ENCODE peak calls at places on chromosomes 13 and 19, in seven cellular contexts. I, D, X, L, H, Q and S are unnamed samples.

GRCh38 chr13:50494110-50494509 is 349.4 kb downstream of the DLEU7 start:
- DNase-seq in I (no peak), D (no peak), X (no peak), L (peak), H (no peak), Q (no peak), S (no peak)

GRCh38 chr19:56538761-56539263 is at the start of gene ZFP28:
- DNase-seq in I (peak), D (peak), X (no peak), L (no peak), H (peak), Q (peak), S (no peak)

GRCh38 chr19:4971424-4971793 is 2.5 kb downstream of the KDM4B start:
- DNase-seq in I (no peak), D (peak), X (no peak), L (no peak), H (no peak), Q (no peak), S (peak)

GRCh38 chr13:23183292-23183691 is 2.5 kb downstream of the SGCG start:
- DNase-seq in I (no peak), D (no peak), X (no peak), L (no peak), H (no peak), Q (no peak), S (no peak)

GRCh38 chr13:24196593-24197197 is 36.2 kb downstream of the SPATA13 start:
- DNase-seq in I (peak), D (no peak), X (no peak), L (peak), H (no peak), Q (no peak), S (no peak)

GRCh38 chr19:49132974-49133609 is 13.7 kb downstream of the PPFIA3 start:
- DNase-seq in I (no peak), D (peak), X (no peak), L (no peak), H (no peak), Q (no peak), S (no peak)

GRCh38 chr19:4295972-4296771 is 6.0 kb downstream of the TMIGD2 start:
- DNase-seq in I (no peak), D (peak), X (no peak), L (no peak), H (peak), Q (no peak), S (peak)

GRCh38 chr13:45333973-45334922 is 6.7 kb downstream of the TPT1 start:
- DNase-seq in I (peak), D (no peak), X (no peak), L (peak), H (no peak), Q (no peak), S (no peak)

GRCh38 chr13:50401721-50402510 is 386.7 kb downstream of the KCNRG start:
- DNase-seq in I (no peak), D (no peak), X (no peak), L (no peak), H (no peak), Q (no peak), S (peak)

GRCh38 chr13:73975767-73976166 is 158.4 kb downstream of the KLF12 start:
- DNase-seq in I (no peak), D (no peak), X (no peak), L (no peak), H (no peak), Q (no peak), S (no peak)

GRCh38 chr19:13827656-13828055 is 32.4 kb downstream of the ZSWIM4 start:
- DNase-seq in I (no peak), D (no peak), X (no peak), L (no peak), H (no peak), Q (no peak), S (no peak)

GRCh38 chr13:35736876-35737275 is 260.4 kb upstream of the MAB21L1 start:
- DNase-seq in I (no peak), D (no peak), X (no peak), L (no peak), H (no peak), Q (no peak), S (no peak)

GRCh38 chr19:18906605-18907519 is 10.9 kb upstream of the CERS1 start:
- DNase-seq in I (no peak), D (no peak), X (no peak), L (no peak), H (no peak), Q (no peak), S (no peak)

GRCh38 chr13:68168448-68168847 is 938.3 kb upstream of the PCDH9 start:
- DNase-seq in I (no peak), D (no peak), X (no peak), L (no peak), H (no peak), Q (no peak), S (no peak)

GRCh38 chr13:42878721-42879120 is 97.3 kb downstream of the FAM216B start:
- DNase-seq in I (no peak), D (no peak), X (no peak), L (no peak), H (no peak), Q (no peak), S (no peak)

GRCh38 chr19:35013820-35014754 is 14.0 kb downstream of the GRAMD1A start:
- DNase-seq in I (peak), D (no peak), X (no peak), L (peak), H (no peak), Q (no peak), S (no peak)

GRCh38 chr19:14554382-14554812 is 17.5 kb downstream of the NDUFB7 start:
- DNase-seq in I (no peak), D (no peak), X (no peak), L (no peak), H (no peak), Q (no peak), S (peak)

GRCh38 chr19:31330237-31330636 is 19.0 kb downstream of the TSHZ3 start:
- DNase-seq in I (no peak), D (no peak), X (no peak), L (no peak), H (no peak), Q (no peak), S (no peak)

GRCh38 chr19:53109527-53109926 is 6.3 kb upstream of the ZNF160 start:
- DNase-seq in I (no peak), D (no peak), X (no peak), L (no peak), H (no peak), Q (no peak), S (no peak)

GRCh38 chr19:33177417-33177976 is 16.6 kb upstream of the LRP3 start:
- DNase-seq in I (peak), D (no peak), X (no peak), L (no peak), H (no peak), Q (peak), S (peak)

GRCh38 chr13:84645196-84646071 is 763.2 kb upstream of the SLITRK1 start:
- DNase-seq in I (no peak), D (no peak), X (no peak), L (peak), H (no peak), Q (no peak), S (peak)

GRCh38 chr13:51865838-51866237 is 4.1 kb downstream of the CCDC70 start:
- DNase-seq in I (no peak), D (no peak), X (no peak), L (no peak), H (no peak), Q (no peak), S (no peak)

GRCh38 chr19:6712692-6713670 is 7.5 kb downstream of the C3 start:
- DNase-seq in I (no peak), D (no peak), X (no peak), L (no peak), H (no peak), Q (no peak), S (no peak)

GRCh38 chr13:110265682-110266430 is 41.1 kb downstream of the COL4A1 start:
- DNase-seq in I (no peak), D (peak), X (no peak), L (no peak), H (no peak), Q (no peak), S (no peak)

GRCh38 chr13:112962396-112962795 is 6.6 kb upstream of the MCF2L start:
- DNase-seq in I (no peak), D (no peak), X (no peak), L (no peak), H (no peak), Q (no peak), S (no peak)

GRCh38 chr19:35249146-35249847 is 495 bp downstream of the LSR start:
- DNase-seq in I (no peak), D (no peak), X (no peak), L (no peak), H (no peak), Q (no peak), S (peak)

GRCh38 chr19:17406039-17406886 is 833 bp upstream of the BST2 start:
- DNase-seq in I (peak), D (no peak), X (peak), L (peak), H (no peak), Q (no peak), S (peak)

GRCh38 chr19:29618871-29619270 is 12.8 kb downstream of the POP4 start:
- DNase-seq in I (no peak), D (no peak), X (no peak), L (no peak), H (no peak), Q (no peak), S (no peak)

GRCh38 chr19:1634938-1635243 is 17.5 kb downstream of the TCF3 start:
- DNase-seq in I (no peak), D (no peak), X (no peak), L (no peak), H (no peak), Q (no peak), S (no peak)

GRCh38 chr13:52010890-52011689 is at the start of gene ATP7B:
- DNase-seq in I (no peak), D (peak), X (no peak), L (no peak), H (no peak), Q (peak), S (no peak)

GRCh38 chr19:31562916-31563626 is 213.8 kb upstream of the TSHZ3 start:
- DNase-seq in I (no peak), D (no peak), X (no peak), L (no peak), H (no peak), Q (no peak), S (no peak)

GRCh38 chr19:52527954-52528326 is 472 bp downstream of the ZNF808 start:
- DNase-seq in I (no peak), D (no peak), X (no peak), L (no peak), H (no peak), Q (no peak), S (peak)

GRCh38 chr19:6278740-6279619 is 795 bp downstream of the MLLT1 start:
- DNase-seq in I (no peak), D (no peak), X (no peak), L (no peak), H (no peak), Q (no peak), S (no peak)

GRCh38 chr13:108700421-108701170 is 71.2 kb downstream of the MYO16 start:
- DNase-seq in I (no peak), D (no peak), X (peak), L (peak), H (no peak), Q (no peak), S (peak)

GRCh38 chr13:30477346-30478235 is 11.9 kb upstream of the HMGB1 start:
- DNase-seq in I (peak), D (no peak), X (no peak), L (peak), H (no peak), Q (no peak), S (no peak)

GRCh38 chr19:41217741-41218140 is 1.3 kb upstream of the AXL start:
- DNase-seq in I (no peak), D (no peak), X (no peak), L (no peak), H (no peak), Q (no peak), S (no peak)

GRCh38 chr13:103291693-103292572 is 225.7 kb upstream of the SLC10A2 start:
- DNase-seq in I (no peak), D (no peak), X (no peak), L (no peak), H (peak), Q (no peak), S (no peak)

GRCh38 chr13:107459430-107459829 is 755.9 kb downstream of the LIG4 start:
- DNase-seq in I (no peak), D (no peak), X (peak), L (no peak), H (no peak), Q (no peak), S (no peak)